ENCODE peak calls at places on chromosomes 1 and 21, in four cellular contexts. Z, R, X and J are unnamed samples.

GRCh38 chr1:25819496-25820246 is at the start of gene MTFR1L:
- DNase-seq in Z (peak; percentile 85), R (peak; percentile 93), X (peak; percentile 99), J (peak; percentile 66)

GRCh38 chr1:107659961-107660360 is 305.0 kb downstream of the VAV3 start:
- DNase-seq in Z (no peak), R (no peak), X (no peak), J (no peak)

GRCh38 chr1:184156521-184157395 is 105.2 kb downstream of the TSEN15 start:
- DNase-seq in Z (no peak), R (no peak), X (no peak), J (no peak)

GRCh38 chr1:81974222-81974841 is 173.6 kb downstream of the ADGRL2 start:
- DNase-seq in Z (no peak), R (no peak), X (no peak), J (no peak)

GRCh38 chr21:45709127-45709526 is 65.6 kb downstream of the PCBP3 start:
- DNase-seq in Z (no peak), R (no peak), X (no peak), J (no peak)

GRCh38 chr1:119288751-119289150 is 79.8 kb upstream of the HAO2 start:
- DNase-seq in Z (no peak), R (no peak), X (no peak), J (no peak)

GRCh38 chr21:45511661-45512431 is 30.4 kb downstream of the SLC19A1 start:
- DNase-seq in Z (no peak), R (no peak), X (no peak), J (no peak)

GRCh38 chr1:184113251-184113650 is 61.7 kb downstream of the TSEN15 start:
- DNase-seq in Z (no peak), R (no peak), X (no peak), J (no peak)

GRCh38 chr1:56263908-56264307 is 315.5 kb downstream of the PLPP3 start:
- DNase-seq in Z (no peak), R (no peak), X (no peak), J (no peak)

GRCh38 chr1:29706936-29707335 is 470.6 kb downstream of the PTPRU start:
- DNase-seq in Z (no peak), R (no peak), X (peak; percentile 88), J (no peak)

GRCh38 chr1:31064115-31064514 is 1.4 kb downstream of the PUM1 start:
- DNase-seq in Z (no peak), R (no peak), X (no peak), J (no peak)

GRCh38 chr1:100631015-100631521 is 88.5 kb upstream of the VCAM1 start:
- DNase-seq in Z (no peak), R (no peak), X (no peak), J (no peak)

GRCh38 chr1:25109527-25109926 is 122.8 kb downstream of the SYF2 start:
- DNase-seq in Z (no peak), R (peak; percentile 73), X (no peak), J (no peak)

GRCh38 chr1:112744019-112744578 is 29.0 kb upstream of the PPM1J start:
- DNase-seq in Z (peak; percentile 56), R (no peak), X (no peak), J (no peak)

GRCh38 chr1:184462170-184462569 is 75.3 kb downstream of the C1orf21 start:
- DNase-seq in Z (no peak), R (no peak), X (no peak), J (no peak)

GRCh38 chr1:18530567-18531502 is 50.1 kb downstream of the KLHDC7A start:
- DNase-seq in Z (peak; percentile 6), R (no peak), X (peak; percentile 14), J (no peak)

GRCh38 chr1:227572752-227573151 is 9.4 kb downstream of the ZNF678 start:
- DNase-seq in Z (no peak), R (no peak), X (no peak), J (no peak)

GRCh38 chr1:7987528-7987927 is 26.0 kb downstream of the PARK7 start:
- DNase-seq in Z (no peak), R (no peak), X (no peak), J (no peak)

GRCh38 chr1:119549719-119550141 is 42.7 kb downstream of the HSD3B1 start:
- DNase-seq in Z (peak; percentile 65), R (no peak), X (peak; percentile 20), J (no peak)